ENCODE peak calls at places on chromosomes 16 and 17, in ten cellular contexts. J is omental fat pad; T is PC-9; O is naive thymus-derived CD4-positive, alpha-beta T cell; K is astrocyte of the spinal cord; Q is GM10248; L is activated naive CD8-positive, alpha-beta T cell treated with anti-CD3 and anti-CD28 coated beads, Interleukin-2, amount 50 U/mL, for 24 hours; Z is NCI-H1694; M is HEK293T; S is Daoy. A is an unnamed sample.

GRCh38 chr17:44315760-44316731 is 7.6 kb downstream of the RUNDC3A start:
- DNase-seq in L (no peak), J (no peak), O (no peak), Z (no peak), M (no peak), Q (no peak), K (no peak), S (no peak), T (no peak), A (no peak)

GRCh38 chr16:29975811-29976511 is 2.3 kb downstream of the TAOK2 start:
- DNase-seq in Z (no peak), T (no peak), Q (no peak), J (no peak), K (no peak), L (no peak), O (no peak), S (no peak), M (no peak), A (no peak)

GRCh38 chr17:28725166-28725659 is 820 bp downstream of the TLCD1 start:
- DNase-seq in L (no peak), S (peak), T (peak), Z (no peak), O (no peak), M (no peak), Q (no peak), K (peak), J (no peak), A (no peak)

GRCh38 chr17:8890671-8891070 is 23.2 kb upstream of the PIK3R6 start:
- DNase-seq in M (no peak), S (no peak), K (no peak), O (no peak), Q (no peak), Z (no peak), T (no peak), J (no peak), L (no peak), A (no peak)

GRCh38 chr17:28415886-28416285 is 9.9 kb upstream of the SLC46A1 start:
- DNase-seq in Z (no peak), M (no peak), O (no peak), J (no peak), T (no peak), S (no peak), K (no peak), L (no peak), Q (no peak), A (no peak)

GRCh38 chr17:49691677-49692191 is 13.8 kb upstream of the SPOP start:
- DNase-seq in Q (no peak), M (no peak), T (no peak), Z (no peak), L (no peak), J (no peak), O (no peak), S (no peak), K (no peak), A (no peak)

GRCh38 chr17:2416010-2416734 is 15.3 kb upstream of the MNT start:
- DNase-seq in L (peak), M (peak), Q (peak), Z (peak), K (peak), S (peak), O (peak), T (peak), J (peak), A (peak)

GRCh38 chr17:3865166-3865565 is 19.1 kb upstream of the NCBP3 start:
- DNase-seq in T (no peak), S (peak), M (no peak), K (peak), Q (no peak), O (no peak), J (no peak), Z (no peak), L (no peak), A (no peak)

GRCh38 chr16:20849587-20850390 is 43.5 kb downstream of the REXO5 start:
- DNase-seq in L (peak), K (peak), O (peak), S (peak), J (peak), Z (peak), Q (peak), T (peak), M (peak), A (peak)

GRCh38 chr17:80287806-80288579 is 27.3 kb downstream of the RNF213 start:
- DNase-seq in J (no peak), Q (no peak), M (no peak), S (no peak), T (no peak), L (no peak), Z (no peak), K (no peak), O (no peak), A (no peak)

GRCh38 chr17:62887437-62887836 is 78.6 kb upstream of the TANC2 start:
- DNase-seq in T (no peak), M (no peak), Z (no peak), O (no peak), J (no peak), K (no peak), S (no peak), Q (no peak), L (no peak), A (no peak)

GRCh38 chr17:80478487-80479245 is 2.3 kb upstream of the NPTX1 start:
- DNase-seq in T (no peak), Q (no peak), K (no peak), S (no peak), M (no peak), J (no peak), L (no peak), Z (no peak), O (no peak), A (no peak)

GRCh38 chr16:59154295-59154694 is 420.2 kb upstream of the GOT2 start:
- DNase-seq in T (no peak), K (no peak), L (no peak), O (no peak), J (no peak), Z (no peak), M (no peak), S (no peak), Q (no peak), A (no peak)

GRCh38 chr17:4648741-4649140 is 7.3 kb upstream of the ALOX15 start:
- DNase-seq in M (no peak), J (no peak), T (no peak), K (no peak), O (no peak), Q (no peak), S (no peak), L (no peak), Z (no peak), A (no peak)

GRCh38 chr16:8655184-8655717 is 19.2 kb upstream of the ABAT start:
- DNase-seq in J (no peak), L (peak), Q (peak), M (peak), Z (no peak), T (no peak), K (peak), O (no peak), S (no peak), A (no peak)

GRCh38 chr17:8375738-8376259 is 705 bp downstream of the KRABD2 start:
- DNase-seq in O (no peak), L (no peak), K (no peak), M (no peak), T (no peak), J (no peak), S (no peak), Z (no peak), Q (no peak), A (no peak)

GRCh38 chr16:70348991-70349390 is 2.3 kb downstream of the DDX19A start:
- DNase-seq in O (no peak), Q (no peak), T (no peak), K (no peak), S (no peak), M (no peak), J (no peak), L (no peak), Z (no peak), A (no peak)

GRCh38 chr17:65551641-65552040 is 9.8 kb downstream of the AXIN2 start:
- DNase-seq in Z (no peak), S (no peak), J (no peak), L (no peak), M (no peak), Q (no peak), T (peak), K (no peak), O (no peak), A (no peak)

GRCh38 chr17:78258323-78259229 is 27.1 kb downstream of the TMEM235 start:
- DNase-seq in Z (no peak), K (peak), T (no peak), S (no peak), J (no peak), M (no peak), Q (no peak), L (peak), O (peak), A (no peak)

GRCh38 chr17:14205992-14206461 is 30.6 kb downstream of the CDRT15 start:
- DNase-seq in L (peak), Q (no peak), Z (no peak), S (peak), J (no peak), T (peak), O (no peak), K (no peak), M (no peak), A (no peak)

GRCh38 chr16:84600343-84601229 is 17.3 kb downstream of the COTL1 start:
- DNase-seq in O (peak), M (no peak), J (no peak), Z (no peak), T (no peak), K (peak), Q (peak), S (peak), L (no peak), A (no peak)

GRCh38 chr17:27558341-27558740 is 72.6 kb upstream of the LGALS9 start:
- DNase-seq in K (no peak), S (no peak), Q (no peak), M (no peak), T (no peak), Z (no peak), L (no peak), J (no peak), O (no peak), A (no peak)

GRCh38 chr17:38705803-38706624 is 941 bp downstream of the MLLT6 start:
- DNase-seq in S (peak), M (no peak), O (peak), T (no peak), Z (no peak), L (peak), Q (no peak), K (no peak), J (no peak), A (peak)

GRCh38 chr17:71232801-71233559 is 887.8 kb upstream of the SOX9 start:
- DNase-seq in M (no peak), Z (no peak), O (no peak), S (no peak), T (no peak), K (no peak), J (no peak), Q (no peak), L (no peak), A (no peak)

GRCh38 chr17:60604686-60605334 is 4.8 kb downstream of the PPM1D start:
- DNase-seq in T (peak), K (peak), Z (peak), S (peak), O (no peak), Q (no peak), L (no peak), M (no peak), J (no peak), A (no peak)

GRCh38 chr17:17693253-17693954 is 12.1 kb downstream of the RAI1 start:
- DNase-seq in S (peak), J (no peak), M (no peak), Q (no peak), K (no peak), O (no peak), Z (peak), T (peak), L (no peak), A (no peak)

A was measured in neuronal stem cell.